ENCODE peak calls at places on chromosomes 1 and 21, in six cellular contexts. One of them, this sample, is unnamed.

GRCh38 chr21:45971487-45972352 is 9.8 kb upstream of the COL6A1 start:
- DNase-seq in left ventricle myocardium inferior: peak; percentile 81
- DNase-seq in NT2/D1: no peak
- DNase-seq in heart right ventricle: peak; percentile 76
- DNase-seq in hepatocyte: peak; percentile 67
- DNase-seq in lung: no peak
- DNase-seq in this sample: no peak

GRCh38 chr1:205714190-205714905 is 34.0 kb upstream of the SLC45A3 start:
- DNase-seq in left ventricle myocardium inferior: no peak
- DNase-seq in NT2/D1: no peak
- DNase-seq in heart right ventricle: no peak
- DNase-seq in hepatocyte: no peak
- DNase-seq in lung: no peak
- DNase-seq in this sample: no peak

GRCh38 chr1:6419803-6420593 is at the start of gene HES2:
- DNase-seq in left ventricle myocardium inferior: no peak
- DNase-seq in NT2/D1: no peak
- DNase-seq in heart right ventricle: no peak
- DNase-seq in hepatocyte: peak; percentile 48
- DNase-seq in lung: no peak
- DNase-seq in this sample: no peak

GRCh38 chr1:7422966-7423365 is 348.1 kb upstream of the VAMP3 start:
- DNase-seq in left ventricle myocardium inferior: no peak
- DNase-seq in NT2/D1: no peak
- DNase-seq in heart right ventricle: no peak
- DNase-seq in hepatocyte: no peak
- DNase-seq in lung: no peak
- DNase-seq in this sample: no peak

GRCh38 chr1:243247901-243248300 is 7.2 kb downstream of the CEP170 start:
- DNase-seq in left ventricle myocardium inferior: no peak
- DNase-seq in NT2/D1: no peak
- DNase-seq in heart right ventricle: no peak
- DNase-seq in hepatocyte: no peak
- DNase-seq in lung: no peak
- DNase-seq in this sample: no peak

GRCh38 chr1:155188268-155188667 is 14.6 kb downstream of the TRIM46 start:
- DNase-seq in left ventricle myocardium inferior: no peak
- DNase-seq in NT2/D1: no peak
- DNase-seq in heart right ventricle: no peak
- DNase-seq in hepatocyte: no peak
- DNase-seq in lung: no peak
- DNase-seq in this sample: no peak

GRCh38 chr1:193479187-193479586 is 292.8 kb upstream of the B3GALT2 start:
- DNase-seq in left ventricle myocardium inferior: no peak
- DNase-seq in NT2/D1: no peak
- DNase-seq in heart right ventricle: no peak
- DNase-seq in hepatocyte: no peak
- DNase-seq in lung: no peak
- DNase-seq in this sample: peak; percentile 39

GRCh38 chr1:178921499-178921898 is 50.6 kb upstream of the ANGPTL1 start:
- DNase-seq in left ventricle myocardium inferior: no peak
- DNase-seq in NT2/D1: no peak
- DNase-seq in heart right ventricle: no peak
- DNase-seq in hepatocyte: no peak
- DNase-seq in lung: no peak
- DNase-seq in this sample: no peak

GRCh38 chr1:108010581-108010980 is 45.6 kb upstream of the VAV3 start:
- DNase-seq in left ventricle myocardium inferior: no peak
- DNase-seq in NT2/D1: no peak
- DNase-seq in heart right ventricle: no peak
- DNase-seq in hepatocyte: no peak
- DNase-seq in lung: no peak
- DNase-seq in this sample: no peak

GRCh38 chr1:8374812-8375211 is 56.9 kb downstream of the SLC45A1 start:
- DNase-seq in left ventricle myocardium inferior: no peak
- DNase-seq in NT2/D1: no peak
- DNase-seq in heart right ventricle: no peak
- DNase-seq in hepatocyte: no peak
- DNase-seq in lung: no peak
- DNase-seq in this sample: no peak

GRCh38 chr1:93172778-93173177 is 7.4 kb downstream of the TMED5 start:
- DNase-seq in left ventricle myocardium inferior: no peak
- DNase-seq in NT2/D1: no peak
- DNase-seq in heart right ventricle: no peak
- DNase-seq in hepatocyte: no peak
- DNase-seq in lung: no peak
- DNase-seq in this sample: no peak

GRCh38 chr1:202572867-202573266 is 137.4 kb downstream of the SYT2 start:
- DNase-seq in left ventricle myocardium inferior: no peak
- DNase-seq in NT2/D1: no peak
- DNase-seq in heart right ventricle: no peak
- DNase-seq in hepatocyte: no peak
- DNase-seq in lung: no peak
- DNase-seq in this sample: no peak

GRCh38 chr1:164823486-164824279 is 264.7 kb downstream of the PBX1 start:
- DNase-seq in left ventricle myocardium inferior: no peak
- DNase-seq in NT2/D1: no peak
- DNase-seq in heart right ventricle: no peak
- DNase-seq in hepatocyte: peak; percentile 8
- DNase-seq in lung: no peak
- DNase-seq in this sample: no peak

GRCh38 chr1:55800503-55800902 is 585.3 kb upstream of the USP24 start:
- DNase-seq in left ventricle myocardium inferior: no peak
- DNase-seq in NT2/D1: no peak
- DNase-seq in heart right ventricle: no peak
- DNase-seq in hepatocyte: no peak
- DNase-seq in lung: no peak
- DNase-seq in this sample: no peak

GRCh38 chr1:109863699-109864062 is 47.0 kb upstream of the CSF1 start:
- DNase-seq in left ventricle myocardium inferior: no peak
- DNase-seq in NT2/D1: no peak
- DNase-seq in heart right ventricle: no peak
- DNase-seq in hepatocyte: no peak
- DNase-seq in lung: no peak
- DNase-seq in this sample: no peak

GRCh38 chr1:228180271-228180987 is 14.8 kb downstream of the IBA57 start:
- DNase-seq in left ventricle myocardium inferior: no peak
- DNase-seq in NT2/D1: no peak
- DNase-seq in heart right ventricle: no peak
- DNase-seq in hepatocyte: no peak
- DNase-seq in lung: no peak
- DNase-seq in this sample: no peak

GRCh38 chr1:8870605-8871538 is 7.6 kb downstream of the ENO1 start:
- DNase-seq in left ventricle myocardium inferior: no peak
- DNase-seq in NT2/D1: no peak
- DNase-seq in heart right ventricle: no peak
- DNase-seq in hepatocyte: peak; percentile 43
- DNase-seq in lung: peak; percentile 45
- DNase-seq in this sample: no peak

GRCh38 chr1:17212487-17213121 is 7.7 kb downstream of the PADI1 start:
- DNase-seq in left ventricle myocardium inferior: no peak
- DNase-seq in NT2/D1: peak; percentile 20
- DNase-seq in heart right ventricle: peak; percentile 25
- DNase-seq in hepatocyte: peak; percentile 88
- DNase-seq in lung: no peak
- DNase-seq in this sample: peak; percentile 62

GRCh38 chr1:41322835-41323234 is 38.4 kb upstream of the FOXO6 start:
- DNase-seq in left ventricle myocardium inferior: peak; percentile 44
- DNase-seq in NT2/D1: peak; percentile 43
- DNase-seq in heart right ventricle: peak; percentile 38
- DNase-seq in hepatocyte: no peak
- DNase-seq in lung: peak; percentile 25
- DNase-seq in this sample: no peak

GRCh38 chr1:78490861-78491310 is at the start of gene PTGFR:
- DNase-seq in left ventricle myocardium inferior: peak; percentile 16
- DNase-seq in NT2/D1: no peak
- DNase-seq in heart right ventricle: no peak
- DNase-seq in hepatocyte: peak; percentile 31
- DNase-seq in lung: no peak
- DNase-seq in this sample: no peak

GRCh38 chr1:172332230-172332629 is 88.3 kb upstream of the C1orf105 start:
- DNase-seq in left ventricle myocardium inferior: no peak
- DNase-seq in NT2/D1: no peak
- DNase-seq in heart right ventricle: no peak
- DNase-seq in hepatocyte: no peak
- DNase-seq in lung: no peak
- DNase-seq in this sample: no peak

GRCh38 chr1:214933375-214933774 is 149.2 kb upstream of the KCNK2 start:
- DNase-seq in left ventricle myocardium inferior: no peak
- DNase-seq in NT2/D1: no peak
- DNase-seq in heart right ventricle: no peak
- DNase-seq in hepatocyte: no peak
- DNase-seq in lung: no peak
- DNase-seq in this sample: no peak

GRCh38 chr1:168709407-168709891 is 19.6 kb downstream of the DPT start:
- DNase-seq in left ventricle myocardium inferior: no peak
- DNase-seq in NT2/D1: no peak
- DNase-seq in heart right ventricle: no peak
- DNase-seq in hepatocyte: peak; percentile 37
- DNase-seq in lung: no peak
- DNase-seq in this sample: no peak

GRCh38 chr1:155261401-155261887 is 716 bp downstream of the SCAMP3 start:
- DNase-seq in left ventricle myocardium inferior: no peak
- DNase-seq in NT2/D1: no peak
- DNase-seq in heart right ventricle: no peak
- DNase-seq in hepatocyte: no peak
- DNase-seq in lung: no peak
- DNase-seq in this sample: no peak

GRCh38 chr1:201964266-201964665 is 9.0 kb downstream of the TIMM17A start:
- DNase-seq in left ventricle myocardium inferior: no peak
- DNase-seq in NT2/D1: no peak
- DNase-seq in heart right ventricle: no peak
- DNase-seq in hepatocyte: no peak
- DNase-seq in lung: no peak
- DNase-seq in this sample: no peak

GRCh38 chr1:83996621-83997020 is 2.3 kb downstream of the TTLL7 start:
- DNase-seq in left ventricle myocardium inferior: no peak
- DNase-seq in NT2/D1: no peak
- DNase-seq in heart right ventricle: no peak
- DNase-seq in hepatocyte: no peak
- DNase-seq in lung: no peak
- DNase-seq in this sample: no peak

GRCh38 chr1:111204211-111204883 is 3.9 kb upstream of the DENND2D start:
- DNase-seq in left ventricle myocardium inferior: peak; percentile 35
- DNase-seq in NT2/D1: no peak
- DNase-seq in heart right ventricle: peak; percentile 54
- DNase-seq in hepatocyte: peak; percentile 35
- DNase-seq in lung: peak; percentile 84
- DNase-seq in this sample: peak; percentile 62

GRCh38 chr1:212754193-212754592 is 37.4 kb downstream of the NSL1 start:
- DNase-seq in left ventricle myocardium inferior: no peak
- DNase-seq in NT2/D1: no peak
- DNase-seq in heart right ventricle: no peak
- DNase-seq in hepatocyte: no peak
- DNase-seq in lung: no peak
- DNase-seq in this sample: no peak

GRCh38 chr1:113307771-113308451 is 82.4 kb upstream of the MAGI3 start:
- DNase-seq in left ventricle myocardium inferior: no peak
- DNase-seq in NT2/D1: no peak
- DNase-seq in heart right ventricle: no peak
- DNase-seq in hepatocyte: peak; percentile 37
- DNase-seq in lung: no peak
- DNase-seq in this sample: no peak

GRCh38 chr1:175522880-175523279 is 220.5 kb downstream of the TNR start:
- DNase-seq in left ventricle myocardium inferior: no peak
- DNase-seq in NT2/D1: no peak
- DNase-seq in heart right ventricle: no peak
- DNase-seq in hepatocyte: no peak
- DNase-seq in lung: no peak
- DNase-seq in this sample: no peak

GRCh38 chr1:40756523-40756922 is 27.1 kb upstream of the KCNQ4 start:
- DNase-seq in left ventricle myocardium inferior: no peak
- DNase-seq in NT2/D1: no peak
- DNase-seq in heart right ventricle: no peak
- DNase-seq in hepatocyte: no peak
- DNase-seq in lung: no peak
- DNase-seq in this sample: no peak

GRCh38 chr1:238562376-238562775 is 671.7 kb upstream of the ZP4 start:
- DNase-seq in left ventricle myocardium inferior: no peak
- DNase-seq in NT2/D1: no peak
- DNase-seq in heart right ventricle: no peak
- DNase-seq in hepatocyte: peak; percentile 9
- DNase-seq in lung: no peak
- DNase-seq in this sample: no peak
- H3K9me3 ChIP-seq in left ventricle myocardium inferior: peaks cover 4% of the 10 kb centered on the region
- H3K9me3 ChIP-seq in NT2/D1: no peaks in the 10 kb centered on the region
- H3K9me3 ChIP-seq in heart right ventricle: no peaks in the 10 kb centered on the region
- H3K9me3 ChIP-seq in hepatocyte: no peaks in the 10 kb centered on the region
- H3K9me3 ChIP-seq in lung: no peaks in the 10 kb centered on the region
- H3K9me3 ChIP-seq in this sample: peaks cover 5% of the 10 kb centered on the region

DNA sequence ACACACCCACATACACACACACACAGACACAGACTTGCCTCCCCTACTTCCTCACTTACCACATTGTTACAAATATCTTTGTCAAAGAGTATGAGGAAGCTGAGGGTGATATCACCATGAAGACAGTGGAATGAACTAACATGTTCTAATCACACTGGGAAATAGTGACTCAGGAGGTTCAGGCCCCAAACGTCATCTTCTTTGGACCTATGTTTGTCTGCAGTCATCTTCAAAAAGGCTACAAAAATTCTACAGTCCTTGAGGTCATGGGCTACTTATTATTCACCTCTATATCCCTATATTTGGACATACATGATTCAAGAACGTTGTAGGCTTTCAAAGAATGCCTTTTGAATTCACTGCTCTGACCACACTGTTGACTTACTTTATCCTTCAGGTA is 2.1 kb upstream of the LCE2C start:
- DNase-seq in left ventricle myocardium inferior: no peak
- DNase-seq in NT2/D1: no peak
- DNase-seq in heart right ventricle: no peak
- DNase-seq in hepatocyte: no peak
- DNase-seq in lung: no peak
- DNase-seq in this sample: no peak
- H3K9me3 ChIP-seq in left ventricle myocardium inferior: no peaks in the 10 kb centered on the region
- H3K9me3 ChIP-seq in NT2/D1: no peaks in the 10 kb centered on the region
- H3K9me3 ChIP-seq in heart right ventricle: no peaks in the 10 kb centered on the region
- H3K9me3 ChIP-seq in hepatocyte: no peaks in the 10 kb centered on the region
- H3K9me3 ChIP-seq in lung: no peaks in the 10 kb centered on the region
- H3K9me3 ChIP-seq in this sample: no peaks in the 10 kb centered on the region

GRCh38 chr1:4481451-4481850 is 173.0 kb upstream of the AJAP1 start:
- DNase-seq in left ventricle myocardium inferior: no peak
- DNase-seq in NT2/D1: no peak
- DNase-seq in heart right ventricle: no peak
- DNase-seq in hepatocyte: no peak
- DNase-seq in lung: no peak
- DNase-seq in this sample: no peak
- H3K9me3 ChIP-seq in left ventricle myocardium inferior: peaks cover 13% of the 10 kb centered on the region
- H3K9me3 ChIP-seq in NT2/D1: peaks cover 9% of the 10 kb centered on the region
- H3K9me3 ChIP-seq in heart right ventricle: peaks cover 10% of the 10 kb centered on the region
- H3K9me3 ChIP-seq in hepatocyte: no peaks in the 10 kb centered on the region
- H3K9me3 ChIP-seq in lung: no peaks in the 10 kb centered on the region
- H3K9me3 ChIP-seq in this sample: no peaks in the 10 kb centered on the region

DNA sequence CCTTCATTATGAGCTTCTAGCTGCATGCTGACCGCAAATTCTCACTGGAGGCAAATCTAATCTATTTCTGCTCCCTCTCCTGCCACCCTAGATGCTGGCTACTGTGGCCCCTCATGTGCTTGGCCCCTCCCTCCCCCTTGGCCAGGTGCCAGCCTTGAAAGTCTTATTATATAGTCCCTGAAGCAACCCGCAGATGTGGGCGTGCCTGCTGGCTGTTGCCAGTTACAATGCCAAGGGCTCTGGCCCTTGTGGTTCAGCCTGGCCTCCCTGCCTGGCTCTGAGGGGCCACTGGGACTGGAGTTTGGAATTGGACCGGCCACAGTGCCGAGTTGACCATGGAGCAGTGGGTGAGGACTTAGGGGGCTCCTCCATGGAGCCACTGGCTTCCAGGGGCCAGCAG is 78.9 kb upstream of the ACTRT2 start:
- DNase-seq in left ventricle myocardium inferior: no peak
- DNase-seq in NT2/D1: no peak
- DNase-seq in heart right ventricle: no peak
- DNase-seq in hepatocyte: no peak
- DNase-seq in lung: no peak
- DNase-seq in this sample: no peak
- H3K9me3 ChIP-seq in left ventricle myocardium inferior: peaks cover 31% of the 10 kb centered on the region
- H3K9me3 ChIP-seq in NT2/D1: no peaks in the 10 kb centered on the region
- H3K9me3 ChIP-seq in heart right ventricle: peaks cover 17% of the 10 kb centered on the region
- H3K9me3 ChIP-seq in hepatocyte: no peaks in the 10 kb centered on the region
- H3K9me3 ChIP-seq in lung: no peaks in the 10 kb centered on the region
- H3K9me3 ChIP-seq in this sample: no peaks in the 10 kb centered on the region